ENCODE peak calls at places on chromosomes 6 and 20, in ten cellular contexts. L is activated CD4-positive, alpha-beta T cell treated with anti-CD3 and anti-CD28 coated beads, Interleukin-2, amount 50 U/mL, for 1 hour; N is non-pigmented ciliary epithelial cell; U is MCF 10A; D is lower lobe of right lung; O is NAMALWA; T is T-helper 2 cell; B is MV-4-11; M is HT1080; H is uterus. G is an unnamed sample.

GRCh38 chr20:11231742-11232141 is 557.9 kb upstream of the JAG1 start:
- DNase-seq in L (no peak), N (no peak), U (no peak), D (no peak), O (no peak), T (no peak), B (no peak), M (no peak), H (no peak), G (no peak)

GRCh38 chr6:111628117-111628866 is 22.6 kb upstream of the TRAF3IP2 start:
- DNase-seq in L (no peak), N (no peak), U (no peak), D (no peak), O (no peak), T (no peak), B (no peak), M (no peak), H (no peak), G (no peak)

GRCh38 chr6:150328744-150329400 is 39.9 kb upstream of the IYD start:
- DNase-seq in L (no peak), N (no peak), U (no peak), D (no peak), O (no peak), T (no peak), B (no peak), M (no peak), H (no peak), G (no peak)

GRCh38 chr20:25013478-25014380 is 21.2 kb upstream of the APMAP start:
- DNase-seq in L (no peak), N (no peak), U (no peak), D (no peak), O (no peak), T (no peak), B (no peak), M (no peak), H (no peak), G (no peak)

GRCh38 chr20:24868959-24869358 is 80.1 kb upstream of the CST7 start:
- DNase-seq in L (no peak), N (no peak), U (no peak), D (no peak), O (no peak), T (no peak), B (no peak), M (no peak), H (no peak), G (no peak)

GRCh38 chr6:159913862-159914564 is 23.2 kb downstream of the MAS1 start:
- DNase-seq in L (no peak), N (no peak), U (no peak), D (no peak), O (no peak), T (no peak), B (no peak), M (no peak), H (no peak), G (no peak)

GRCh38 chr6:134207431-134207830 is 110.5 kb downstream of the SGK1 start:
- DNase-seq in L (no peak), N (no peak), U (no peak), D (no peak), O (no peak), T (no peak), B (no peak), M (no peak), H (no peak), G (no peak)

GRCh38 chr6:20811112-20811746 is 277.0 kb downstream of the CDKAL1 start:
- DNase-seq in L (no peak), N (peak; percentile 98), U (peak; percentile 87), D (no peak), O (no peak), T (no peak), B (no peak), M (peak; percentile 94), H (no peak), G (no peak)

GRCh38 chr20:10060223-10060622 is 25.4 kb downstream of the ANKEF1 start:
- DNase-seq in L (no peak), N (no peak), U (no peak), D (no peak), O (peak; percentile 58), T (no peak), B (peak; percentile 71), M (no peak), H (no peak), G (no peak)

GRCh38 chr6:84426002-84426705 is 198.7 kb upstream of the CEP162 start:
- DNase-seq in L (no peak), N (no peak), U (no peak), D (no peak), O (no peak), T (no peak), B (no peak), M (no peak), H (no peak), G (no peak)

GRCh38 chr6:100617633-100618348 is 153.1 kb upstream of the SIM1 start:
- DNase-seq in L (no peak), N (peak; percentile 14), U (peak; percentile 90), D (no peak), O (no peak), T (no peak), B (peak; percentile 87), M (peak; percentile 15), H (no peak), G (peak; percentile 7)

GRCh38 chr6:4157506-4157905 is 22.1 kb upstream of the ECI2 start:
- DNase-seq in L (no peak), N (no peak), U (no peak), D (no peak), O (no peak), T (no peak), B (no peak), M (no peak), H (no peak), G (no peak)

GRCh38 chr6:26537846-26538571 is at the start of gene HMGN4:
- DNase-seq in L (peak; percentile 73), N (no peak), U (peak; percentile 89), D (peak; percentile 88), O (peak; percentile 96), T (peak; percentile 91), B (peak; percentile 87), M (peak; percentile 92), H (peak; percentile 86), G (peak; percentile 92)

GRCh38 chr20:1893721-1894470 is 1.3 kb upstream of the SIRPA start:
- DNase-seq in L (no peak), N (no peak), U (no peak), D (peak; percentile 86), O (no peak), T (no peak), B (peak; percentile 66), M (no peak), H (peak; percentile 35), G (peak; percentile 68)

GRCh38 chr6:35468980-35469710 is 944 bp downstream of the RPL10A start:
- DNase-seq in L (no peak), N (no peak), U (peak; percentile 4), D (no peak), O (peak; percentile 32), T (no peak), B (no peak), M (no peak), H (peak; percentile 53), G (no peak)

GRCh38 chr20:63656451-63656850 is 1.7 kb upstream of the RTEL1 start:
- DNase-seq in L (no peak), N (no peak), U (no peak), D (no peak), O (no peak), T (no peak), B (no peak), M (no peak), H (no peak), G (no peak)

GRCh38 chr20:61416546-61416945 is 164.5 kb downstream of the CDH4 start:
- DNase-seq in L (no peak), N (no peak), U (no peak), D (no peak), O (no peak), T (no peak), B (no peak), M (no peak), H (no peak), G (no peak)

GRCh38 chr6:61558796-61559195 is 727.2 kb downstream of the KHDRBS2 start:
- DNase-seq in L (no peak), N (no peak), U (no peak), D (no peak), O (no peak), T (no peak), B (no peak), M (no peak), H (no peak), G (peak; percentile 12)

GRCh38 chr6:13466304-13467215 is 20.8 kb downstream of the GFOD1 start:
- DNase-seq in L (no peak), N (no peak), U (no peak), D (no peak), O (no peak), T (no peak), B (no peak), M (no peak), H (no peak), G (no peak)

GRCh38 chr20:11267131-11267761 is 593.4 kb upstream of the JAG1 start:
- DNase-seq in L (no peak), N (peak; percentile 93), U (peak; percentile 95), D (no peak), O (no peak), T (no peak), B (peak; percentile 69), M (peak; percentile 97), H (peak; percentile 71), G (peak; percentile 21)

GRCh38 chr6:18359237-18359885 is 27.8 kb upstream of the RNF144B start:
- DNase-seq in L (no peak), N (no peak), U (no peak), D (no peak), O (peak; percentile 79), T (no peak), B (peak; percentile 89), M (no peak), H (no peak), G (no peak)

GRCh38 chr6:3943373-3943772 is 94.2 kb downstream of the FAM50B start:
- DNase-seq in L (no peak), N (no peak), U (no peak), D (no peak), O (no peak), T (no peak), B (no peak), M (no peak), H (peak; percentile 53), G (no peak)

GRCh38 chr6:137851669-137852068 is 15.4 kb upstream of the TNFAIP3 start:
- DNase-seq in L (no peak), N (no peak), U (peak; percentile 27), D (no peak), O (no peak), T (no peak), B (no peak), M (no peak), H (no peak), G (no peak)

GRCh38 chr6:158153576-158153975 is 14.5 kb downstream of the SERAC1 start:
- DNase-seq in L (no peak), N (no peak), U (no peak), D (no peak), O (no peak), T (no peak), B (no peak), M (no peak), H (no peak), G (no peak)

GRCh38 chr20:48975955-48976354 is 54.4 kb downstream of the ARFGEF2 start:
- DNase-seq in L (no peak), N (no peak), U (no peak), D (no peak), O (no peak), T (no peak), B (no peak), M (no peak), H (no peak), G (no peak)

GRCh38 chr20:64056639-64056888 is 6.4 kb upstream of the TCEA2 start:
- DNase-seq in L (no peak), N (no peak), U (no peak), D (no peak), O (no peak), T (no peak), B (no peak), M (no peak), H (no peak), G (no peak)

GRCh38 chr6:9563996-9564395 is 850.9 kb downstream of the TFAP2A start:
- DNase-seq in L (no peak), N (no peak), U (no peak), D (no peak), O (no peak), T (no peak), B (no peak), M (no peak), H (no peak), G (no peak)

GRCh38 chr6:34674268-34674639 is 22.3 kb downstream of the ILRUN start:
- DNase-seq in L (no peak), N (no peak), U (no peak), D (no peak), O (no peak), T (no peak), B (no peak), M (no peak), H (no peak), G (no peak)